ENCODE peak calls at places on chromosome 19, in ten cellular contexts. L, G, A, I, R, H, N, Q, C and X are unnamed samples.

GRCh38 chr19:33508431-33508830 is 13.2 kb downstream of the PEPD start:
- DNase-seq in H (no peak), R (no peak), G (no peak), I (no peak), A (no peak), L (no peak), N (no peak), Q (no peak), C (no peak), X (no peak)

GRCh38 chr19:3362217-3362907 is 4.0 kb upstream of the NFIC start:
- DNase-seq in R (no peak), A (no peak), H (no peak), Q (no peak), L (no peak), C (no peak), N (no peak), I (no peak), G (no peak), X (no peak)

GRCh38 chr19:2266183-2266993 is 10.2 kb upstream of the JSRP1 start:
- DNase-seq in L (no peak), N (peak), R (no peak), Q (peak), G (peak), I (peak), C (no peak), H (no peak), A (peak), X (no peak)

GRCh38 chr19:7348587-7349230 is at the start of gene ARHGEF18:
- DNase-seq in Q (no peak), C (peak), I (no peak), N (no peak), H (no peak), G (no peak), A (peak), R (no peak), L (no peak), X (no peak)

GRCh38 chr19:18771328-18772242 is 19.5 kb downstream of the COMP start:
- DNase-seq in L (no peak), A (no peak), R (no peak), I (no peak), G (no peak), H (peak), N (no peak), Q (no peak), C (peak), X (no peak)

GRCh38 chr19:16627194-16627927 is 643 bp downstream of the MED26 start:
- DNase-seq in C (no peak), R (no peak), Q (peak), H (peak), G (no peak), N (no peak), A (peak), L (no peak), I (no peak), X (no peak)

GRCh38 chr19:47111081-47111589 is 2.4 kb downstream of the ZC3H4 start:
- DNase-seq in Q (no peak), N (no peak), R (no peak), C (no peak), L (no peak), G (no peak), I (no peak), A (no peak), H (peak), X (no peak)

GRCh38 chr19:17370026-17370587 is 7.0 kb downstream of the PLVAP start:
- DNase-seq in H (no peak), N (no peak), Q (no peak), I (no peak), A (peak), R (no peak), L (no peak), G (peak), C (no peak), X (no peak)

GRCh38 chr19:45809643-45810159 is 5.4 kb downstream of the RSPH6A start:
- DNase-seq in L (no peak), R (no peak), Q (no peak), G (no peak), C (no peak), I (no peak), N (peak), A (peak), H (peak), X (peak)

GRCh38 chr19:49766938-49767315 is at the start of gene AP2A1:
- DNase-seq in C (no peak), I (no peak), H (no peak), L (no peak), A (peak), R (no peak), Q (no peak), N (no peak), G (no peak), X (no peak)

GRCh38 chr19:49786432-49786831 is 19.6 kb downstream of the AP2A1 start:
- DNase-seq in I (no peak), A (peak), L (no peak), H (no peak), C (peak), G (no peak), R (no peak), N (peak), Q (no peak), X (no peak)